ENCODE peak calls at places on chromosomes 1 and 21, in ten cellular contexts. S is fibroblast of mammary gland; C is astrocyte of the cerebellum; H is epithelial cell of esophagus; R is right cardiac atrium; V is tibial nerve; Z is effector memory CD4-positive, alpha-beta T cell; Q is iPS DF 6.9; G is neuronal stem cell; I is thoracic aorta. X is an unnamed sample.

GRCh38 chr1:191851799-191852595 is 306.3 kb upstream of the RGS18 start:
- DNase-seq in S (peak; percentile 18), C (no peak), H (peak; percentile 64), R (no peak), V (no peak), Z (no peak), Q (no peak), G (no peak), I (no peak), X (no peak)

GRCh38 chr1:15559189-15559815 is 25.5 kb downstream of the AGMAT start:
- DNase-seq in S (no peak), C (no peak), H (peak; percentile 88), R (no peak), V (no peak), Z (no peak), Q (no peak), G (no peak), I (no peak), X (no peak)

GRCh38 chr1:6041432-6042062 is 4.1 kb upstream of the KCNAB2 start:
- DNase-seq in S (peak; percentile 21), C (no peak), H (peak; percentile 46), R (peak; percentile 77), V (no peak), Z (no peak), Q (no peak), G (no peak), I (no peak), X (no peak)

GRCh38 chr1:1118011-1118892 is 2.4 kb upstream of the C1orf159 start:
- DNase-seq in S (no peak), C (no peak), H (no peak), R (peak; percentile 53), V (no peak), Z (no peak), Q (no peak), G (no peak), I (no peak), X (no peak)

GRCh38 chr1:202281316-202282016 is 60.3 kb downstream of the UBE2T start:
- DNase-seq in S (peak; percentile 65), C (peak; percentile 75), H (peak; percentile 39), R (no peak), V (no peak), Z (no peak), Q (no peak), G (no peak), I (no peak), X (no peak)

GRCh38 chr1:158930504-158930903 is 848 bp upstream of the PYHIN1 start:
- DNase-seq in S (no peak), C (no peak), H (no peak), R (no peak), V (no peak), Z (no peak), Q (no peak), G (no peak), I (no peak), X (peak; percentile 60)

GRCh38 chr1:42423621-42424200 is 32.1 kb downstream of the ZMYND12 start:
- DNase-seq in S (no peak), C (no peak), H (no peak), R (no peak), V (no peak), Z (no peak), Q (no peak), G (no peak), I (no peak), X (no peak)

GRCh38 chr1:88867743-88868521 is 23.4 kb downstream of the GTF2B start:
- DNase-seq in S (peak; percentile 71), C (peak; percentile 59), H (no peak), R (no peak), V (no peak), Z (no peak), Q (no peak), G (no peak), I (no peak), X (no peak)

GRCh38 chr1:239647045-239647444 is 260.7 kb downstream of the CHRM3 start:
- DNase-seq in S (no peak), C (no peak), H (no peak), R (no peak), V (no peak), Z (no peak), Q (no peak), G (no peak), I (no peak), X (no peak)

GRCh38 chr1:226798427-226799411 is 59.6 kb upstream of the ITPKB start:
- DNase-seq in S (no peak), C (no peak), H (no peak), R (no peak), V (no peak), Z (peak; percentile 36), Q (no peak), G (no peak), I (no peak), X (peak; percentile 90)

GRCh38 chr1:210250998-210251679 is 18.5 kb downstream of the SERTAD4 start:
- DNase-seq in S (no peak), C (no peak), H (peak; percentile 78), R (peak; percentile 87), V (peak; percentile 17), Z (no peak), Q (no peak), G (peak; percentile 67), I (no peak), X (peak; percentile 73)

GRCh38 chr1:201385299-201385891 is 7.9 kb upstream of the TNNT2 start:
- DNase-seq in S (peak; percentile 22), C (no peak), H (peak; percentile 74), R (peak; percentile 76), V (peak; percentile 30), Z (no peak), Q (peak; percentile 41), G (no peak), I (no peak), X (peak; percentile 8)

GRCh38 chr1:155125946-155126493 is 1.7 kb upstream of the EFNA1 start:
- DNase-seq in S (peak; percentile 19), C (no peak), H (peak; percentile 48), R (peak; percentile 89), V (peak; percentile 54), Z (no peak), Q (no peak), G (peak; percentile 32), I (no peak), X (no peak)

GRCh38 chr1:29800522-29800956 is 564.2 kb downstream of the PTPRU start:
- DNase-seq in S (no peak), C (no peak), H (peak; percentile 55), R (no peak), V (no peak), Z (no peak), Q (no peak), G (no peak), I (no peak), X (no peak)

GRCh38 chr1:117653195-117653594 is 47.3 kb downstream of the TENT5C start:
- DNase-seq in S (no peak), C (no peak), H (no peak), R (no peak), V (no peak), Z (no peak), Q (no peak), G (no peak), I (no peak), X (no peak)

GRCh38 chr1:164713446-164714204 is 154.6 kb downstream of the PBX1 start:
- DNase-seq in S (peak; percentile 58), C (no peak), H (no peak), R (no peak), V (peak; percentile 44), Z (no peak), Q (no peak), G (no peak), I (no peak), X (no peak)

GRCh38 chr21:16569679-16570078 is 839.9 kb downstream of the USP25 start:
- DNase-seq in S (no peak), C (no peak), H (no peak), R (no peak), V (no peak), Z (no peak), Q (no peak), G (no peak), I (no peak), X (no peak)

GRCh38 chr1:59971464-59971911 is 44.9 kb upstream of the CYP2J2 start:
- DNase-seq in S (peak; percentile 62), C (no peak), H (peak; percentile 66), R (peak; percentile 83), V (peak; percentile 65), Z (no peak), Q (peak; percentile 45), G (peak; percentile 70), I (peak; percentile 36), X (no peak)

GRCh38 chr1:227311389-227312001 is 6.8 kb downstream of the CDC42BPA start:
- DNase-seq in S (no peak), C (no peak), H (no peak), R (no peak), V (no peak), Z (no peak), Q (no peak), G (no peak), I (no peak), X (no peak)

GRCh38 chr21:39088831-39089380 is 94.3 kb downstream of the PSMG1 start:
- DNase-seq in S (peak; percentile 82), C (no peak), H (peak; percentile 91), R (no peak), V (no peak), Z (no peak), Q (no peak), G (no peak), I (no peak), X (no peak)
- H3K4me3 ChIP-seq in S (no peak overlapping the region), C (no peak overlapping the region), H (no peak overlapping the region), R (no peak overlapping the region), V (no peak overlapping the region), Z (no peak overlapping the region), Q (no peak overlapping the region), G (no peak overlapping the region), I (no peak overlapping the region), X (no peak overlapping the region)

GRCh38 chr1:84635261-84635848 is 54.9 kb downstream of the SSX2IP start:
- DNase-seq in S (no peak), C (no peak), H (no peak), R (no peak), V (no peak), Z (no peak), Q (no peak), G (no peak), I (no peak), X (no peak)
- H3K4me3 ChIP-seq in S (no peak overlapping the region), C (no peak overlapping the region), H (no peak overlapping the region), R (no peak overlapping the region), V (no peak overlapping the region), Z (no peak overlapping the region), Q (no peak overlapping the region), G (no peak overlapping the region), I (no peak overlapping the region), X (no peak overlapping the region)

GRCh38 chr1:203690730-203691129 is 64.1 kb downstream of the ATP2B4 start:
- DNase-seq in S (no peak), C (no peak), H (no peak), R (no peak), V (no peak), Z (no peak), Q (no peak), G (no peak), I (no peak), X (no peak)
- H3K4me3 ChIP-seq in S (no peak overlapping the region), C (no peak overlapping the region), H (no peak overlapping the region), R (no peak overlapping the region), V (no peak overlapping the region), Z (no peak overlapping the region), Q (no peak overlapping the region), G (no peak overlapping the region), I (no peak overlapping the region), X (no peak overlapping the region)

DNA sequence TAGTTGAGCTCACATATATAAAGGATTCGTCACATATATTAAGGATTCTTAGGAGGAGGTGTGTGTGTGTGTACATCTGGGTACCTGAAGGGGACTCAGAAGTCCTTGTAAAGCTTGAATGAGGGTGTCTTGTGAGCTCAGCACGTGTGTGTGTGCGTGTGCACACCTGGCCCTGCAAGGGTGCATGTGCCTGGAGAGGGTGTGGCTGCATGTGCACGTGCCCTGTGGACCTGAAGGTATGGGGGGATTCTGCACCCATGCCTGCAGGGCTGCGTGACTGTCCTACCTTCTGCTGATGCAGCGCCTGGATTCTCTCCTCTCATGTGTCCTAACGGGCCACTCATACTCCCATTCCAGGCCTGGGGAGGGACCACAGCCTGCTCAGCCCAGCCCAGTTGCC is 24.0 kb downstream of the EPHA8 start:
- DNase-seq in S (no peak), C (no peak), H (no peak), R (no peak), V (no peak), Z (no peak), Q (no peak), G (no peak), I (no peak), X (no peak)
- H3K4me3 ChIP-seq in S (no peak overlapping the region), C (no peak overlapping the region), H (no peak overlapping the region), R (no peak overlapping the region), V (no peak overlapping the region), Z (no peak overlapping the region), Q (no peak overlapping the region), G (no peak overlapping the region), I (no peak overlapping the region), X (no peak overlapping the region)

X was measured in Jurkat, Clone E6-1.